ENCODE peak calls at places on chromosomes 11 and 22, in seven cellular contexts. One of them, this sample, is unnamed. For H3K27me3, the result is how much of the 10 kb centered on the place peaks cover.

GRCh38 chr11:93288079-93288478 is 42.5 kb upstream of the DEUP1 start:
- DNase-seq in CD4-positive, alpha-beta memory T cell: no peak
- DNase-seq in brain microvascular endothelial cell: no peak
- DNase-seq in aorta: no peak
- DNase-seq in spleen: no peak
- DNase-seq in colonic mucosa: no peak
- DNase-seq in right cardiac atrium: no peak
- DNase-seq in this sample: no peak

GRCh38 chr11:7572001-7572712 is 58.4 kb downstream of the PPFIBP2 start:
- DNase-seq in CD4-positive, alpha-beta memory T cell: no peak
- DNase-seq in brain microvascular endothelial cell: no peak
- DNase-seq in aorta: no peak
- DNase-seq in spleen: no peak
- DNase-seq in colonic mucosa: no peak
- DNase-seq in right cardiac atrium: no peak
- DNase-seq in this sample: no peak

GRCh38 chr11:76005746-76006145 is 190.7 kb downstream of the UVRAG start:
- DNase-seq in CD4-positive, alpha-beta memory T cell: no peak
- DNase-seq in brain microvascular endothelial cell: peak
- DNase-seq in aorta: no peak
- DNase-seq in spleen: no peak
- DNase-seq in colonic mucosa: no peak
- DNase-seq in right cardiac atrium: no peak
- DNase-seq in this sample: no peak

GRCh38 chr22:19705181-19705934 is 8.9 kb upstream of the SEPTIN5 start:
- DNase-seq in CD4-positive, alpha-beta memory T cell: no peak
- DNase-seq in brain microvascular endothelial cell: no peak
- DNase-seq in aorta: no peak
- DNase-seq in spleen: peak
- DNase-seq in colonic mucosa: no peak
- DNase-seq in right cardiac atrium: peak
- DNase-seq in this sample: no peak

GRCh38 chr11:121421149-121421906 is 30.8 kb upstream of the SORL1 start:
- DNase-seq in CD4-positive, alpha-beta memory T cell: no peak
- DNase-seq in brain microvascular endothelial cell: no peak
- DNase-seq in aorta: no peak
- DNase-seq in spleen: no peak
- DNase-seq in colonic mucosa: no peak
- DNase-seq in right cardiac atrium: no peak
- DNase-seq in this sample: no peak

GRCh38 chr22:43553451-43554258 is 141.8 kb downstream of the MPPED1 start:
- DNase-seq in CD4-positive, alpha-beta memory T cell: no peak
- DNase-seq in brain microvascular endothelial cell: no peak
- DNase-seq in aorta: no peak
- DNase-seq in spleen: no peak
- DNase-seq in colonic mucosa: no peak
- DNase-seq in right cardiac atrium: no peak
- DNase-seq in this sample: no peak

GRCh38 chr11:116808262-116809175 is 14.6 kb downstream of the APOA4 start:
- DNase-seq in CD4-positive, alpha-beta memory T cell: no peak
- DNase-seq in brain microvascular endothelial cell: peak
- DNase-seq in aorta: no peak
- DNase-seq in spleen: no peak
- DNase-seq in colonic mucosa: peak
- DNase-seq in right cardiac atrium: no peak
- DNase-seq in this sample: no peak

GRCh38 chr22:44024288-44024908 is at the start of gene PARVB:
- DNase-seq in CD4-positive, alpha-beta memory T cell: no peak
- DNase-seq in brain microvascular endothelial cell: no peak
- DNase-seq in aorta: peak
- DNase-seq in spleen: peak
- DNase-seq in colonic mucosa: no peak
- DNase-seq in right cardiac atrium: peak
- DNase-seq in this sample: peak

GRCh38 chr11:114160884-114161283 is 101.4 kb downstream of the ZBTB16 start:
- DNase-seq in CD4-positive, alpha-beta memory T cell: no peak
- DNase-seq in brain microvascular endothelial cell: no peak
- DNase-seq in aorta: no peak
- DNase-seq in spleen: no peak
- DNase-seq in colonic mucosa: no peak
- DNase-seq in right cardiac atrium: no peak
- DNase-seq in this sample: no peak

GRCh38 chr11:122671270-122671906 is 15.9 kb downstream of the UBASH3B start:
- DNase-seq in CD4-positive, alpha-beta memory T cell: no peak
- DNase-seq in brain microvascular endothelial cell: peak
- DNase-seq in aorta: no peak
- DNase-seq in spleen: no peak
- DNase-seq in colonic mucosa: no peak
- DNase-seq in right cardiac atrium: no peak
- DNase-seq in this sample: peak

GRCh38 chr11:125494987-125495725 is 909 bp downstream of the FEZ1 start:
- DNase-seq in CD4-positive, alpha-beta memory T cell: no peak
- DNase-seq in brain microvascular endothelial cell: no peak
- DNase-seq in aorta: peak
- DNase-seq in spleen: peak
- DNase-seq in colonic mucosa: peak
- DNase-seq in right cardiac atrium: peak
- DNase-seq in this sample: peak

GRCh38 chr22:31943976-31944699 is at the start of gene YWHAH:
- DNase-seq in CD4-positive, alpha-beta memory T cell: peak
- DNase-seq in brain microvascular endothelial cell: peak
- DNase-seq in aorta: peak
- DNase-seq in spleen: peak
- DNase-seq in colonic mucosa: peak
- DNase-seq in right cardiac atrium: peak
- DNase-seq in this sample: peak

GRCh38 chr22:21448627-21449416 is 18.4 kb upstream of the TMEM191C start:
- DNase-seq in CD4-positive, alpha-beta memory T cell: no peak
- DNase-seq in brain microvascular endothelial cell: no peak
- DNase-seq in aorta: peak
- DNase-seq in spleen: no peak
- DNase-seq in colonic mucosa: no peak
- DNase-seq in right cardiac atrium: peak
- DNase-seq in this sample: no peak

GRCh38 chr11:107385361-107385982 is 72.2 kb downstream of the CWF19L2 start:
- DNase-seq in CD4-positive, alpha-beta memory T cell: no peak
- DNase-seq in brain microvascular endothelial cell: peak
- DNase-seq in aorta: no peak
- DNase-seq in spleen: no peak
- DNase-seq in colonic mucosa: no peak
- DNase-seq in right cardiac atrium: no peak
- DNase-seq in this sample: no peak

GRCh38 chr11:108562746-108563581 is 30.6 kb downstream of the EXPH5 start:
- DNase-seq in CD4-positive, alpha-beta memory T cell: no peak
- DNase-seq in brain microvascular endothelial cell: no peak
- DNase-seq in aorta: no peak
- DNase-seq in spleen: no peak
- DNase-seq in colonic mucosa: no peak
- DNase-seq in right cardiac atrium: no peak
- DNase-seq in this sample: no peak

GRCh38 chr22:44068422-44069191 is 44.5 kb downstream of the PARVB start:
- DNase-seq in CD4-positive, alpha-beta memory T cell: no peak
- DNase-seq in brain microvascular endothelial cell: no peak
- DNase-seq in aorta: peak
- DNase-seq in spleen: no peak
- DNase-seq in colonic mucosa: no peak
- DNase-seq in right cardiac atrium: peak
- DNase-seq in this sample: peak

GRCh38 chr11:64996710-64997380 is at the start of gene BATF2:
- DNase-seq in CD4-positive, alpha-beta memory T cell: no peak
- DNase-seq in brain microvascular endothelial cell: peak
- DNase-seq in aorta: peak
- DNase-seq in spleen: peak
- DNase-seq in colonic mucosa: peak
- DNase-seq in right cardiac atrium: peak
- DNase-seq in this sample: peak

GRCh38 chr22:40367342-40367741 is 3.1 kb upstream of the SGSM3 start:
- DNase-seq in CD4-positive, alpha-beta memory T cell: no peak
- DNase-seq in brain microvascular endothelial cell: no peak
- DNase-seq in aorta: no peak
- DNase-seq in spleen: no peak
- DNase-seq in colonic mucosa: peak
- DNase-seq in right cardiac atrium: no peak
- DNase-seq in this sample: no peak
- H3K27ac ChIP-seq in CD4-positive, alpha-beta memory T cell: no peak
- H3K27ac ChIP-seq in brain microvascular endothelial cell: no peak
- H3K27ac ChIP-seq in aorta: no peak
- H3K27ac ChIP-seq in spleen: no peak
- H3K27ac ChIP-seq in colonic mucosa: peak
- H3K27ac ChIP-seq in right cardiac atrium: no peak
- H3K27ac ChIP-seq in this sample: no peak

DNA sequence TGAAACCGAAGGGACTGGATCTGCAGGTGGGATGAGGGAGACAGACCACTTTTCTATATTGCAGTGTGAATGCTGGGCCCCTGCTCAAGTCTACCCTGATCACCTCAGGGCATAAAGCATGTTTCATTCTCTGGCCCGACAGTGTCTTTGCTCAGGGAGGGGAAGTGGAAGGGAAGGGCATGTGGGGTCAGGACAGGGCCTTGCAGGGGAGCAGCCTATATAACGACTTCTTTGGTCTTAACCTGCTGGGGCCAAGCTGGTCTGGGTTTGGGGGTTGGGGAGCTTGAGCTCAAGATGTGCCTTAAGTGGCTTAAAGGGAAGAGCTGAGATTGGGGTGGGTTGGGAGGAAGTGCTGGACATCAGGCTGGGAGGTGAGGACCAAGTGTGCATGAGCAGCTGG is 86.4 kb downstream of the GDPD4 start:
- DNase-seq in CD4-positive, alpha-beta memory T cell: no peak
- DNase-seq in brain microvascular endothelial cell: no peak
- DNase-seq in aorta: no peak
- DNase-seq in spleen: no peak
- DNase-seq in colonic mucosa: no peak
- DNase-seq in right cardiac atrium: no peak
- DNase-seq in this sample: no peak
- H3K4me3 ChIP-seq in CD4-positive, alpha-beta memory T cell: no peak
- H3K4me3 ChIP-seq in brain microvascular endothelial cell: no peak
- H3K4me3 ChIP-seq in aorta: no peak
- H3K4me3 ChIP-seq in spleen: no peak
- H3K4me3 ChIP-seq in colonic mucosa: no peak
- H3K4me3 ChIP-seq in right cardiac atrium: no peak
- H3K4me3 ChIP-seq in this sample: no peak

GRCh38 chr11:128607819-128608218 is 20.5 kb upstream of the ETS1 start:
- DNase-seq in CD4-positive, alpha-beta memory T cell: no peak
- DNase-seq in brain microvascular endothelial cell: no peak
- DNase-seq in aorta: no peak
- DNase-seq in spleen: no peak
- DNase-seq in colonic mucosa: no peak
- DNase-seq in right cardiac atrium: no peak
- DNase-seq in this sample: no peak

GRCh38 chr11:128604723-128605122 is 17.4 kb upstream of the ETS1 start:
- DNase-seq in CD4-positive, alpha-beta memory T cell: no peak
- DNase-seq in brain microvascular endothelial cell: no peak
- DNase-seq in aorta: no peak
- DNase-seq in spleen: no peak
- DNase-seq in colonic mucosa: no peak
- DNase-seq in right cardiac atrium: no peak
- DNase-seq in this sample: no peak

GRCh38 chr11:128610765-128611617 is 23.6 kb upstream of the ETS1 start:
- DNase-seq in CD4-positive, alpha-beta memory T cell: peak
- DNase-seq in brain microvascular endothelial cell: no peak
- DNase-seq in aorta: no peak
- DNase-seq in spleen: peak
- DNase-seq in colonic mucosa: no peak
- DNase-seq in right cardiac atrium: peak
- DNase-seq in this sample: no peak

GRCh38 chr11:128613300-128613995 is 26.1 kb upstream of the ETS1 start:
- DNase-seq in CD4-positive, alpha-beta memory T cell: no peak
- DNase-seq in brain microvascular endothelial cell: no peak
- DNase-seq in aorta: no peak
- DNase-seq in spleen: peak
- DNase-seq in colonic mucosa: no peak
- DNase-seq in right cardiac atrium: no peak
- DNase-seq in this sample: no peak

GRCh38 chr11:128608732-128609131 is 21.4 kb upstream of the ETS1 start:
- DNase-seq in CD4-positive, alpha-beta memory T cell: no peak
- DNase-seq in brain microvascular endothelial cell: no peak
- DNase-seq in aorta: no peak
- DNase-seq in spleen: no peak
- DNase-seq in colonic mucosa: no peak
- DNase-seq in right cardiac atrium: no peak
- DNase-seq in this sample: no peak
- H3K27me3 ChIP-seq in CD4-positive, alpha-beta memory T cell: under half
- H3K27me3 ChIP-seq in brain microvascular endothelial cell: under half
- H3K27me3 ChIP-seq in aorta: under half
- H3K27me3 ChIP-seq in spleen: under half
- H3K27me3 ChIP-seq in colonic mucosa: under half
- H3K27me3 ChIP-seq in right cardiac atrium: under half
- H3K27me3 ChIP-seq in this sample: under half

GRCh38 chr22:35862697-35863096 is 145.0 kb downstream of the APOL5 start:
- DNase-seq in CD4-positive, alpha-beta memory T cell: no peak
- DNase-seq in brain microvascular endothelial cell: no peak
- DNase-seq in aorta: no peak
- DNase-seq in spleen: no peak
- DNase-seq in colonic mucosa: no peak
- DNase-seq in right cardiac atrium: no peak
- DNase-seq in this sample: no peak

GRCh38 chr22:35860087-35860733 is 142.5 kb downstream of the APOL5 start:
- DNase-seq in CD4-positive, alpha-beta memory T cell: no peak
- DNase-seq in brain microvascular endothelial cell: no peak
- DNase-seq in aorta: no peak
- DNase-seq in spleen: no peak
- DNase-seq in colonic mucosa: no peak
- DNase-seq in right cardiac atrium: no peak
- DNase-seq in this sample: no peak

GRCh38 chr22:35863432-35863831 is 145.8 kb downstream of the APOL5 start:
- DNase-seq in CD4-positive, alpha-beta memory T cell: no peak
- DNase-seq in brain microvascular endothelial cell: no peak
- DNase-seq in aorta: no peak
- DNase-seq in spleen: no peak
- DNase-seq in colonic mucosa: no peak
- DNase-seq in right cardiac atrium: no peak
- DNase-seq in this sample: no peak

GRCh38 chr22:35860837-35861236 is 143.2 kb downstream of the APOL5 start:
- DNase-seq in CD4-positive, alpha-beta memory T cell: no peak
- DNase-seq in brain microvascular endothelial cell: no peak
- DNase-seq in aorta: no peak
- DNase-seq in spleen: no peak
- DNase-seq in colonic mucosa: no peak
- DNase-seq in right cardiac atrium: no peak
- DNase-seq in this sample: no peak

GRCh38 chr22:35861451-35861850 is 143.8 kb downstream of the APOL5 start:
- DNase-seq in CD4-positive, alpha-beta memory T cell: no peak
- DNase-seq in brain microvascular endothelial cell: no peak
- DNase-seq in aorta: no peak
- DNase-seq in spleen: no peak
- DNase-seq in colonic mucosa: no peak
- DNase-seq in right cardiac atrium: no peak
- DNase-seq in this sample: no peak
- H3K27ac ChIP-seq in CD4-positive, alpha-beta memory T cell: no peak
- H3K27ac ChIP-seq in brain microvascular endothelial cell: no peak
- H3K27ac ChIP-seq in aorta: no peak
- H3K27ac ChIP-seq in spleen: no peak
- H3K27ac ChIP-seq in colonic mucosa: no peak
- H3K27ac ChIP-seq in right cardiac atrium: no peak
- H3K27ac ChIP-seq in this sample: no peak

GRCh38 chr22:50282361-50283144 is 12.4 kb upstream of the MAPK11 start:
- DNase-seq in CD4-positive, alpha-beta memory T cell: no peak
- DNase-seq in brain microvascular endothelial cell: peak
- DNase-seq in aorta: no peak
- DNase-seq in spleen: no peak
- DNase-seq in colonic mucosa: peak
- DNase-seq in right cardiac atrium: no peak
- DNase-seq in this sample: no peak
- H3K4me3 ChIP-seq in CD4-positive, alpha-beta memory T cell: no peak
- H3K4me3 ChIP-seq in brain microvascular endothelial cell: no peak
- H3K4me3 ChIP-seq in aorta: no peak
- H3K4me3 ChIP-seq in spleen: no peak
- H3K4me3 ChIP-seq in colonic mucosa: no peak
- H3K4me3 ChIP-seq in right cardiac atrium: no peak
- H3K4me3 ChIP-seq in this sample: no peak